ENCODE peak calls at places on chromosomes 12 and 14, in eight cellular contexts. N, E, R, W, U, L, C and G are unnamed samples.

GRCh38 chr14:64865992-64866391 is 13.7 kb downstream of the SPTB start:
- DNase-seq in E (no peak), N (no peak), L (no peak), R (no peak), C (no peak), W (no peak), U (no peak), G (no peak)

GRCh38 chr14:21940887-21941855 is 267.6 kb upstream of the OR4E1 start:
- DNase-seq in N (peak), C (no peak), U (peak), W (no peak), L (no peak), E (peak), R (peak), G (no peak)

GRCh38 chr14:76961631-76962302 is 66.7 kb downstream of the IRF2BPL start:
- DNase-seq in C (peak), E (peak), U (peak), W (peak), N (peak), R (peak), L (peak), G (peak)

GRCh38 chr12:52278931-52279682 is 4.7 kb downstream of the KRT86 start:
- DNase-seq in U (peak), C (peak), N (peak), E (peak), W (peak), L (peak), R (peak), G (peak)

GRCh38 chr12:13962699-13963098 is 18.7 kb downstream of the GRIN2B start:
- DNase-seq in N (no peak), C (no peak), W (peak), E (no peak), U (no peak), R (peak), L (no peak), G (no peak)

GRCh38 chr14:91252901-91253794 is 8.6 kb upstream of the GPR68 start:
- DNase-seq in E (no peak), N (no peak), W (no peak), C (peak), L (no peak), R (no peak), U (no peak), G (no peak)

GRCh38 chr12:66449531-66449930 is 147.2 kb downstream of the HELB start:
- DNase-seq in E (no peak), N (peak), R (no peak), C (no peak), W (no peak), U (no peak), L (no peak), G (no peak)

GRCh38 chr12:102964872-102965271 is 7.4 kb downstream of the ASCL1 start:
- DNase-seq in W (no peak), U (no peak), C (no peak), E (no peak), R (no peak), N (no peak), L (no peak), G (no peak)

GRCh38 chr12:122368361-122369073 is 54.0 kb downstream of the CLIP1 start:
- DNase-seq in L (no peak), C (no peak), W (peak), U (peak), R (no peak), N (peak), E (peak), G (peak)

GRCh38 chr12:26113853-26114719 is 10.8 kb downstream of the BHLHE41 start:
- DNase-seq in U (peak), R (peak), N (peak), C (peak), W (peak), L (peak), E (peak), G (peak)

GRCh38 chr12:97194551-97194950 is 268.1 kb upstream of the RMST start:
- DNase-seq in N (peak), U (no peak), L (no peak), W (no peak), E (no peak), C (no peak), R (no peak), G (no peak)

GRCh38 chr14:104681689-104682074 is 7.7 kb upstream of the INF2 start:
- DNase-seq in W (peak), N (peak), L (no peak), U (peak), E (peak), R (peak), C (peak), G (peak)

GRCh38 chr14:104678901-104679705 is 10.3 kb upstream of the INF2 start:
- DNase-seq in U (no peak), W (no peak), N (no peak), E (no peak), L (no peak), C (peak), R (no peak), G (no peak)

GRCh38 chr14:104682107-104682593 is 7.3 kb upstream of the INF2 start:
- DNase-seq in W (peak), C (peak), R (no peak), U (no peak), N (no peak), E (no peak), L (no peak), G (no peak)

GRCh38 chr14:104680056-104680805 is 9.2 kb upstream of the INF2 start:
- DNase-seq in E (peak), N (peak), W (no peak), U (peak), R (no peak), L (no peak), C (peak), G (peak)

DNA sequence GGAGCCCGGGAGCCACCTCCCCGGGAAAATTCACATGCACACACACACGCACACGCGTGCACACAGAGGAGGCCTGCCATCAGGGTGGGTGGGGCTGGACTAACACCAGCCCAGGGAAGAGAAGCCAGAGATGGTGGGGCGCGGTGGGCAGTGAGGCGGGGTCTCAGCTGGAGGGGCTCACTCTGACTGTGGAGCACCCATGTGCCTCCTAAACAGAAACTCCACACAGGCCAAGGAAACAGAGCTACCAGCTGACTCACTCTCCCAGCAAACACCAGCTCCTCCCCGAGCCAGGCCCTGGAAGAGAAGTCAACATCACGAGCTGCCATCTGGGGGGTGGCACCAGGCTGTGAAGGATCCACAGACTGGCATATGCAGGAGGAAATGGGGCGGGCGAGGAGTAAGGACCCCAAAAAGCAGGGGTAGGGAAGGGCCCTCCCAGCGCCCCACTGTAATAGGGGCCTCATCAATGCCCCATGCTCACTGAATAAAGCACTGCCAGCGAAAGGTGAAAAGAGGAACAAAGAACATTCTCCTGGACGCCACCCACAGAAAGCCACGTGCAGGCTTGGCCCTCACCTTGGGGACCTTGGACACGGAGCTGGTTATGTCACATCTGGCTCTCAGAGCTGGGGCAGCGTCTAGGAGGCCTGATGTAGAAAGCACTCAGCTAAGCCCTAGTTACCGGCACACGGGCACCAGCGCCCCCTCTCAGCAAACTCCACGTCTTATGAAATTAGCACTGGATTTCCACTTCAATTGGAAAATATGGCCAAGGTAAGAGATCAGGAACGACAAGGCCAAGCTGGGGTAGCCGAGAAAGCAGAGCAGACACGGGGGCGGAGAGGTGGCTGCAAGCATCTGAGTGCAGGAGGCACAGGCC is 8.4 kb upstream of the INF2 start:
- DNase-seq in N (peak), U (peak), L (no peak), R (peak), W (no peak), C (peak), E (peak), G (peak)
- TF ChIP-seq CTCF in N (peak), U (peak), L (no peak), R (peak), W (no peak), C (no peak), E (peak), G (peak)

GRCh38 chr14:30906752-30907658 is 32.6 kb downstream of the COCH start:
- DNase-seq in R (peak), N (peak), U (peak), W (no peak), L (no peak), E (peak), C (no peak), G (peak)
- TF ChIP-seq CTCF in R (peak), N (peak), U (peak), W (no peak), L (no peak), E (peak), C (no peak), G (peak)

GRCh38 chr12:95724767-95725166 is 65.8 kb downstream of the NTN4 start:
- DNase-seq in C (no peak), U (no peak), W (no peak), N (no peak), L (no peak), R (no peak), E (no peak), G (no peak)

GRCh38 chr12:95723693-95724384 is 66.7 kb downstream of the NTN4 start:
- DNase-seq in E (no peak), R (no peak), L (no peak), N (no peak), W (no peak), U (no peak), C (no peak), G (peak)

GRCh38 chr12:95718001-95718400 is 72.6 kb downstream of the NTN4 start:
- DNase-seq in C (no peak), R (no peak), U (no peak), W (no peak), L (no peak), N (no peak), E (no peak), G (no peak)

GRCh38 chr12:95718772-95719171 is 71.8 kb downstream of the NTN4 start:
- DNase-seq in R (no peak), N (no peak), W (no peak), E (no peak), C (no peak), U (no peak), L (no peak), G (no peak)

GRCh38 chr12:95721320-95721719 is 69.2 kb downstream of the NTN4 start:
- DNase-seq in W (no peak), C (no peak), U (peak), N (peak), E (peak), R (no peak), L (no peak), G (peak)
- TF ChIP-seq CTCF in W (no peak), C (no peak), U (peak), N (peak), E (peak), R (no peak), L (no peak), G (peak)

GRCh38 chr12:90695415-90695814 is 259.6 kb downstream of the CCER1 start:
- DNase-seq in L (no peak), N (no peak), U (peak), C (no peak), W (no peak), E (peak), R (no peak), G (peak)
- TF ChIP-seq CTCF in L (no peak), N (peak), U (peak), C (no peak), W (no peak), E (peak), R (no peak), G (peak)

GRCh38 chr12:69676257-69677012 is 22.7 kb downstream of the BEST3 start:
- DNase-seq in N (no peak), L (no peak), U (peak), R (no peak), C (no peak), W (no peak), E (peak), G (no peak)
- TF ChIP-seq CTCF in N (peak), L (no peak), U (peak), R (no peak), C (no peak), W (peak), E (no peak), G (no peak)